ENCODE peak calls at places on chromosome 9, in six cellular contexts. X is H9, B is mesenchymal stem cell, C is IMR-90, M is H1, W is trophoblast cell. S is an unnamed sample.

GRCh38 chr9:68706579-68707201 is 1.6 kb downstream of the PIP5K1B start:
- DNase-seq in X (no peak), B (no peak), C (no peak), M (no peak), W (peak), S (no peak)

GRCh38 chr9:130461218-130461630 is 16.5 kb downstream of the ASS1 start:
- DNase-seq in X (peak), B (peak), C (peak), M (no peak), W (peak), S (peak)

GRCh38 chr9:97997330-97998276 is 14.5 kb downstream of the ANP32B start:
- DNase-seq in X (no peak), B (no peak), C (no peak), M (no peak), W (no peak), S (no peak)

GRCh38 chr9:17134396-17134842 is 421 bp upstream of the CNTLN start:
- DNase-seq in X (no peak), B (peak), C (peak), M (no peak), W (peak), S (no peak)

GRCh38 chr9:120733190-120733589 is 18.9 kb upstream of the MEGF9 start:
- DNase-seq in X (no peak), B (peak), C (peak), M (no peak), W (no peak), S (no peak)

GRCh38 chr9:95515272-95516113 is 1.3 kb downstream of the PTCH1 start:
- DNase-seq in X (peak), B (peak), C (no peak), M (no peak), W (peak), S (no peak)

GRCh38 chr9:93645149-93645889 is 68.9 kb downstream of the PHF2 start:
- DNase-seq in X (no peak), B (no peak), C (no peak), M (no peak), W (no peak), S (no peak)

GRCh38 chr9:88990721-88991065 is 575 bp upstream of the S1PR3 start:
- DNase-seq in X (peak), B (no peak), C (no peak), M (no peak), W (peak), S (no peak)

GRCh38 chr9:15155323-15155722 is 151.7 kb downstream of the TTC39B start:
- DNase-seq in X (no peak), B (no peak), C (no peak), M (no peak), W (no peak), S (no peak)

GRCh38 chr9:114176601-114177295 is 21.4 kb downstream of the COL27A1 start:
- DNase-seq in X (no peak), B (peak), C (no peak), M (no peak), W (no peak), S (no peak)

GRCh38 chr9:99056876-99057664 is 47.8 kb upstream of the TGFBR1 start:
- DNase-seq in X (no peak), B (peak), C (peak), M (no peak), W (peak), S (no peak)

GRCh38 chr9:134843740-134844139 is 36.9 kb upstream of the FCN2 start:
- DNase-seq in X (no peak), B (no peak), C (no peak), M (no peak), W (no peak), S (no peak)

GRCh38 chr9:109437286-109437685 is 60.8 kb downstream of the PTPN3 start:
- DNase-seq in X (no peak), B (no peak), C (no peak), M (no peak), W (no peak), S (no peak)
- H4K8ac ChIP-seq in X (no peak), B (no peak), C (no peak), M (no peak), W (no peak), S (no peak)

GRCh38 chr9:92270511-92270910 is 23.0 kb downstream of the IARS1 start:
- DNase-seq in X (no peak), B (no peak), C (no peak), M (no peak), W (no peak), S (no peak)
- H4K91ac ChIP-seq in X (no peak), B (no peak), C (no peak), M (no peak), W (no peak), S (no peak)

GRCh38 chr9:127606043-127606442 is 6.0 kb upstream of the STXBP1 start:
- DNase-seq in X (no peak), B (no peak), C (no peak), M (no peak), W (no peak), S (no peak)

GRCh38 chr9:127611796-127612790 is at the start of gene STXBP1:
- DNase-seq in X (peak), B (peak), C (peak), M (no peak), W (peak), S (peak)

GRCh38 chr9:127612993-127613954 is 1.2 kb downstream of the STXBP1 start:
- DNase-seq in X (peak), B (peak), C (peak), M (no peak), W (peak), S (no peak)

GRCh38 chr9:127603226-127603625 is 8.9 kb upstream of the STXBP1 start:
- DNase-seq in X (no peak), B (no peak), C (no peak), M (no peak), W (no peak), S (no peak)

DNA sequence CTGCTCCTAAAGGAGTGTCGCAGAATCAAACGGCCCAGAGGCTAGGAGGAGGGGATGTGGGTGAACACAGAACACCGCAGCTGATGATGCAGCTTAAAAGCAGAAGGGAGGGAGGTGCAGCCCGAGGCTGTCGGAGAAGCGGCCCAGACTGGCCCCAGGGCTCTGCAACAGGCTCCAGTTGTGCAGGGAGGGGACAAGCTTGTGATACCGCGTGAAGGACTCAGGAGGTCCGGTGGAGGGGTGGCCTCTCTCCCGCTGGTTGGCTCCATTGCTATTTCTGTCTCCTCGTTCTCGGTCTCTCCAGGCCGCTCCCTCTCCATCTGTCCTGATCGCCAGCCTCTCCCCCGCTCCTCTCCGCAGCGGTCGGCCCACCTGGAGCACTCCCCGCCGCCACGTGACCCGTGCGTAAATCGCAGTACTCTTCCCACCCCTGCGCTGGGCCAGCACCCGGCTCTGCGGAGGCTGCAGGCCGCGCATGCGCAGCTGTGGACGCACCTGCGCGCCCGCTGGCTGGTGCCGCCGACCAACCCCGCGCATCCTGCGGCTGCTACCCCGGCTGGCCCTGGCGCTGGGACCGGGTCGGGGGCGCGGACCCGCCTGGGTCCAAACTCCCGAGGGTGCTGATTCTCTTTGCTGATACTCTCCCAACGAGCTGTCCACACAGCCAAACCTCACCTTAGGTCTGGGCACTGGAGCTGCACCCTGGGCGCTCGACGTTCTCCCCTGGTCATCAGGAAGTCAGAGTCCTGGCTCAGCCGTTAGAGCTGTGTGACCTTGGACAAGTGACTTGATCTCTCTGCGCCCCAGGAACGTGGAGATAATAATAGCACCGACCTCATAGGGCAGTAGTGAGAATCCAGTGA is 3.7 kb upstream of the STXBP1 start:
- DNase-seq in X (peak), B (peak), C (peak), M (peak), W (peak), S (peak)
- H4K8ac ChIP-seq in X (no peak), B (peak), C (no peak), M (peak), W (peak), S (no peak)

GRCh38 chr9:76593011-76593347 is 134.0 kb downstream of the GCNT1 start:
- DNase-seq in X (no peak), B (no peak), C (no peak), M (no peak), W (no peak), S (no peak)
- H4K91ac ChIP-seq in X (no peak), B (no peak), C (no peak), M (no peak), W (no peak), S (no peak)

GRCh38 chr9:86843182-86843581 is 104.1 kb downstream of the GAS1 start:
- DNase-seq in X (no peak), B (no peak), C (peak), M (no peak), W (no peak), S (no peak)
- H4K8ac ChIP-seq in X (no peak), B (no peak), C (no peak), M (no peak), W (no peak), S (no peak)

GRCh38 chr9:83410701-83411100 is 127.5 kb downstream of the FRMD3 start:
- DNase-seq in X (no peak), B (no peak), C (no peak), M (no peak), W (no peak), S (no peak)
- H4K91ac ChIP-seq in X (no peak), B (no peak), C (no peak), M (no peak), W (no peak), S (no peak)

GRCh38 chr9:137255448-137256114 is 454 bp downstream of the NELFB start:
- DNase-seq in X (peak), B (peak), C (no peak), M (no peak), W (no peak), S (no peak)
- H4K8ac ChIP-seq in X (no peak), B (peak), C (peak), M (peak), W (peak), S (peak)

GRCh38 chr9:8160787-8161186 is 361.2 kb upstream of the DMAC1 start:
- DNase-seq in X (no peak), B (no peak), C (no peak), M (no peak), W (no peak), S (no peak)

GRCh38 chr9:8156336-8156735 is 356.8 kb upstream of the DMAC1 start:
- DNase-seq in X (no peak), B (no peak), C (no peak), M (no peak), W (no peak), S (no peak)
- H4K91ac ChIP-seq in X (no peak), B (no peak), C (no peak), M (no peak), W (no peak), S (no peak)